ENCODE peak calls at places on chromosomes 5 and 9, in ten cellular contexts. S is activated CD4-positive, alpha-beta T cell treated with anti-CD3 and anti-CD28 coated beads, Interleukin-2, amount 50 U/mL, for 1 hour; G is RWPE1; V is stimulated activated CD8-positive, alpha-beta memory T cell treated with anti-CD3 and anti-CD28 coated beads, Interleukin-4, amount 100 ng/mL, for 1 hour; I is NAMALWA; Y is ACHN; X is C1 segment of cervical spinal cord; R is stimulated activated CD4-positive, alpha-beta T cell treated with anti-CD3 and anti-CD28 coated beads, Interleukin-1b, Interleukin-23, amount 100 ng/mL, for 1 hour; H is GM12878; U is amygdala. W is an unnamed sample.

GRCh38 chr9:137639303-137640051 is 20.7 kb downstream of the EHMT1 start:
- DNase-seq in S (no peak), V (no peak), Y (peak; percentile 10), I (peak; percentile 50), G (no peak), R (no peak), H (no peak), U (no peak), X (no peak), W (no peak)

GRCh38 chr5:111602817-111603445 is 90.6 kb upstream of the STARD4 start:
- DNase-seq in U (no peak), G (no peak), H (no peak), I (no peak), V (no peak), X (no peak), R (no peak), Y (no peak), S (no peak), W (no peak)

GRCh38 chr9:26292943-26293342 is 599.7 kb downstream of the CAAP1 start:
- DNase-seq in G (peak; percentile 50), H (no peak), X (no peak), U (no peak), S (no peak), V (no peak), Y (peak; percentile 94), R (no peak), I (no peak), W (no peak)

GRCh38 chr9:134377976-134378375 is 51.7 kb downstream of the RXRA start:
- DNase-seq in U (no peak), I (no peak), S (no peak), G (no peak), X (peak; percentile 60), R (no peak), Y (peak; percentile 4), H (no peak), V (no peak), W (no peak)

GRCh38 chr5:170572453-170572852 is 68.6 kb downstream of the KCNIP1 start:
- DNase-seq in S (no peak), U (no peak), H (peak; percentile 25), G (peak; percentile 36), V (no peak), Y (no peak), I (no peak), R (no peak), X (no peak), W (peak; percentile 10)

GRCh38 chr5:163809480-163809879 is 304.1 kb downstream of the MAT2B start:
- DNase-seq in H (no peak), G (no peak), R (no peak), V (no peak), I (peak; percentile 55), U (no peak), X (no peak), S (no peak), Y (no peak), W (no peak)

GRCh38 chr5:179795863-179796833 is 2.4 kb downstream of the LTC4S start:
- DNase-seq in H (peak; percentile 31), G (peak; percentile 80), X (peak; percentile 81), Y (peak; percentile 81), R (no peak), V (no peak), S (peak; percentile 70), I (peak; percentile 62), U (peak; percentile 68), W (no peak)

GRCh38 chr5:83767409-83767992 is 46.8 kb upstream of the HAPLN1 start:
- DNase-seq in V (no peak), Y (peak; percentile 1), G (no peak), U (no peak), S (no peak), X (no peak), I (peak; percentile 10), R (no peak), H (no peak), W (no peak)

GRCh38 chr5:522899-523657 is 1.2 kb downstream of the SLC9A3 start:
- DNase-seq in G (no peak), H (no peak), R (no peak), S (no peak), V (no peak), U (no peak), I (no peak), X (no peak), Y (no peak), W (no peak)

GRCh38 chr5:179231309-179231708 is 114.0 kb downstream of the ADAMTS2 start:
- DNase-seq in Y (no peak), X (no peak), S (no peak), I (no peak), V (no peak), R (no peak), U (no peak), H (no peak), G (no peak), W (no peak)

GRCh38 chr9:115278241-115279035 is 160.5 kb upstream of the TNC start:
- DNase-seq in R (no peak), Y (no peak), V (no peak), H (no peak), G (no peak), U (no peak), X (no peak), I (no peak), S (no peak), W (no peak)

GRCh38 chr5:126594077-126594476 is 942 bp downstream of the ALDH7A1 start:
- DNase-seq in V (no peak), G (peak; percentile 30), I (no peak), U (no peak), X (no peak), R (no peak), H (no peak), S (no peak), Y (no peak), W (no peak)

GRCh38 chr9:4370501-4370900 is 70.6 kb upstream of the GLIS3 start:
- DNase-seq in S (no peak), U (no peak), H (no peak), I (no peak), R (no peak), Y (no peak), X (no peak), V (no peak), G (no peak), W (no peak)

GRCh38 chr9:113998529-113999255 is 79.4 kb downstream of the AMBP start:
- DNase-seq in H (no peak), X (no peak), U (no peak), Y (peak; percentile 15), V (no peak), I (no peak), G (peak; percentile 40), S (no peak), R (no peak), W (no peak)